ENCODE peak calls at places on chromosomes 11 and 22, in ten cellular contexts. One of them, this sample, is unnamed.

GRCh38 chr11:133978816-133979215 is 22.0 kb upstream of the IGSF9B start:
- DNase-seq in foreskin fibroblast: no peak
- DNase-seq in kidney epithelial cell: no peak
- DNase-seq in psoas muscle: no peak
- DNase-seq in IMR-90: peak; percentile 3
- DNase-seq in Panc1: no peak
- DNase-seq in thoracic aorta: no peak
- DNase-seq in coronary artery: no peak
- DNase-seq in choroid plexus epithelial cell: no peak
- DNase-seq in fibroblast of lung: peak; percentile 16
- DNase-seq in this sample: peak; percentile 22

GRCh38 chr11:11263238-11264030 is 89.6 kb downstream of the CSNK2A3 start:
- DNase-seq in foreskin fibroblast: peak; percentile 35
- DNase-seq in psoas muscle: peak; percentile 59
- DNase-seq in coronary artery: no peak
- DNase-seq in Panc1: no peak
- DNase-seq in choroid plexus epithelial cell: peak; percentile 21
- DNase-seq in fibroblast of lung: peak; percentile 11
- DNase-seq in IMR-90: peak; percentile 7
- DNase-seq in thoracic aorta: no peak
- DNase-seq in kidney epithelial cell: peak; percentile 43
- DNase-seq in this sample: no peak

GRCh38 chr11:68146010-68146540 is 24.9 kb upstream of the CHKA start:
- DNase-seq in choroid plexus epithelial cell: no peak
- DNase-seq in psoas muscle: peak; percentile 82
- DNase-seq in fibroblast of lung: no peak
- DNase-seq in kidney epithelial cell: no peak
- DNase-seq in foreskin fibroblast: peak; percentile 21
- DNase-seq in Panc1: no peak
- DNase-seq in thoracic aorta: no peak
- DNase-seq in IMR-90: no peak
- DNase-seq in coronary artery: no peak
- DNase-seq in this sample: no peak

GRCh38 chr11:134915212-134915611 is 503.2 kb upstream of the B3GAT1 start:
- DNase-seq in psoas muscle: no peak
- DNase-seq in Panc1: no peak
- DNase-seq in IMR-90: no peak
- DNase-seq in kidney epithelial cell: no peak
- DNase-seq in coronary artery: no peak
- DNase-seq in fibroblast of lung: peak; percentile 78
- DNase-seq in choroid plexus epithelial cell: no peak
- DNase-seq in thoracic aorta: peak; percentile 43
- DNase-seq in foreskin fibroblast: no peak
- DNase-seq in this sample: no peak

GRCh38 chr11:134517621-134518293 is 105.7 kb upstream of the B3GAT1 start:
- DNase-seq in coronary artery: no peak
- DNase-seq in choroid plexus epithelial cell: no peak
- DNase-seq in foreskin fibroblast: no peak
- DNase-seq in thoracic aorta: no peak
- DNase-seq in IMR-90: no peak
- DNase-seq in psoas muscle: peak; percentile 19
- DNase-seq in kidney epithelial cell: no peak
- DNase-seq in fibroblast of lung: no peak
- DNase-seq in Panc1: no peak
- DNase-seq in this sample: no peak

GRCh38 chr11:64247729-64248531 is 1.2 kb upstream of the PPP1R14B start:
- DNase-seq in Panc1: no peak
- DNase-seq in psoas muscle: no peak
- DNase-seq in choroid plexus epithelial cell: no peak
- DNase-seq in coronary artery: no peak
- DNase-seq in IMR-90: no peak
- DNase-seq in foreskin fibroblast: no peak
- DNase-seq in thoracic aorta: no peak
- DNase-seq in kidney epithelial cell: no peak
- DNase-seq in fibroblast of lung: no peak
- DNase-seq in this sample: no peak

GRCh38 chr22:28977050-28977449 is 84.6 kb downstream of the C22orf31 start:
- DNase-seq in coronary artery: no peak
- DNase-seq in Panc1: no peak
- DNase-seq in IMR-90: no peak
- DNase-seq in choroid plexus epithelial cell: no peak
- DNase-seq in kidney epithelial cell: no peak
- DNase-seq in foreskin fibroblast: peak; percentile 36
- DNase-seq in fibroblast of lung: peak; percentile 35
- DNase-seq in psoas muscle: no peak
- DNase-seq in thoracic aorta: no peak
- DNase-seq in this sample: no peak

GRCh38 chr11:129625930-129626329 is 189.7 kb upstream of the TMEM45B start:
- DNase-seq in Panc1: no peak
- DNase-seq in kidney epithelial cell: no peak
- DNase-seq in fibroblast of lung: no peak
- DNase-seq in choroid plexus epithelial cell: no peak
- DNase-seq in IMR-90: no peak
- DNase-seq in psoas muscle: no peak
- DNase-seq in thoracic aorta: no peak
- DNase-seq in foreskin fibroblast: no peak
- DNase-seq in coronary artery: no peak
- DNase-seq in this sample: no peak

GRCh38 chr22:35661377-35661937 is 13.2 kb downstream of the APOL6 start:
- DNase-seq in thoracic aorta: no peak
- DNase-seq in IMR-90: peak; percentile 85
- DNase-seq in coronary artery: no peak
- DNase-seq in choroid plexus epithelial cell: peak; percentile 49
- DNase-seq in Panc1: no peak
- DNase-seq in kidney epithelial cell: no peak
- DNase-seq in psoas muscle: no peak
- DNase-seq in foreskin fibroblast: peak; percentile 74
- DNase-seq in fibroblast of lung: peak; percentile 44
- DNase-seq in this sample: no peak

GRCh38 chr11:112396092-112396491 is 135.4 kb upstream of the PLET1 start:
- DNase-seq in fibroblast of lung: peak; percentile 24
- DNase-seq in thoracic aorta: no peak
- DNase-seq in kidney epithelial cell: no peak
- DNase-seq in coronary artery: no peak
- DNase-seq in foreskin fibroblast: no peak
- DNase-seq in choroid plexus epithelial cell: no peak
- DNase-seq in IMR-90: no peak
- DNase-seq in psoas muscle: no peak
- DNase-seq in Panc1: no peak
- DNase-seq in this sample: no peak

GRCh38 chr11:107731911-107732310 is 20.1 kb upstream of the SLN start:
- DNase-seq in IMR-90: no peak
- DNase-seq in fibroblast of lung: no peak
- DNase-seq in Panc1: no peak
- DNase-seq in foreskin fibroblast: no peak
- DNase-seq in kidney epithelial cell: no peak
- DNase-seq in psoas muscle: no peak
- DNase-seq in choroid plexus epithelial cell: no peak
- DNase-seq in thoracic aorta: no peak
- DNase-seq in coronary artery: no peak
- DNase-seq in this sample: peak; percentile 18

GRCh38 chr11:6258141-6258540 is 1.5 kb upstream of the CCKBR start:
- DNase-seq in coronary artery: no peak
- DNase-seq in choroid plexus epithelial cell: no peak
- DNase-seq in IMR-90: no peak
- DNase-seq in kidney epithelial cell: no peak
- DNase-seq in Panc1: no peak
- DNase-seq in psoas muscle: no peak
- DNase-seq in thoracic aorta: no peak
- DNase-seq in fibroblast of lung: no peak
- DNase-seq in foreskin fibroblast: no peak
- DNase-seq in this sample: no peak

GRCh38 chr11:63609536-63609935 is 4.7 kb downstream of the PLAAT3 start:
- DNase-seq in foreskin fibroblast: no peak
- DNase-seq in coronary artery: peak; percentile 66
- DNase-seq in IMR-90: no peak
- DNase-seq in choroid plexus epithelial cell: no peak
- DNase-seq in kidney epithelial cell: no peak
- DNase-seq in thoracic aorta: no peak
- DNase-seq in Panc1: no peak
- DNase-seq in fibroblast of lung: no peak
- DNase-seq in psoas muscle: no peak
- DNase-seq in this sample: no peak

GRCh38 chr11:123431619-123432018 is 1.6 kb downstream of the GRAMD1B start:
- DNase-seq in psoas muscle: no peak
- DNase-seq in fibroblast of lung: no peak
- DNase-seq in thoracic aorta: no peak
- DNase-seq in coronary artery: no peak
- DNase-seq in kidney epithelial cell: no peak
- DNase-seq in IMR-90: peak; percentile 23
- DNase-seq in foreskin fibroblast: peak; percentile 9
- DNase-seq in choroid plexus epithelial cell: no peak
- DNase-seq in Panc1: no peak
- DNase-seq in this sample: no peak
- H3K4me3 ChIP-seq in psoas muscle: peak overlapping the region; percentile 82
- H3K4me3 ChIP-seq in fibroblast of lung: no peak overlapping the region
- H3K4me3 ChIP-seq in thoracic aorta: peak overlapping the region; percentile 78
- H3K4me3 ChIP-seq in coronary artery: peak overlapping the region; percentile 81
- H3K4me3 ChIP-seq in kidney epithelial cell: no peak overlapping the region
- H3K4me3 ChIP-seq in IMR-90: peak overlapping the region; percentile 72
- H3K4me3 ChIP-seq in foreskin fibroblast: peak overlapping the region; percentile 78
- H3K4me3 ChIP-seq in choroid plexus epithelial cell: peak overlapping the region; percentile 63
- H3K4me3 ChIP-seq in Panc1: no peak overlapping the region
- H3K4me3 ChIP-seq in this sample: peak overlapping the region; percentile 92

GRCh38 chr11:118918128-118918685 is 7.5 kb downstream of the BCL9L start:
- DNase-seq in psoas muscle: peak; percentile 94
- DNase-seq in thoracic aorta: no peak
- DNase-seq in IMR-90: peak; percentile 91
- DNase-seq in choroid plexus epithelial cell: peak; percentile 96
- DNase-seq in fibroblast of lung: peak; percentile 89
- DNase-seq in coronary artery: peak; percentile 95
- DNase-seq in Panc1: no peak
- DNase-seq in foreskin fibroblast: peak; percentile 95
- DNase-seq in kidney epithelial cell: no peak
- DNase-seq in this sample: peak; percentile 99

GRCh38 chr11:118918686-118919280 is 6.9 kb downstream of the BCL9L start:
- DNase-seq in IMR-90: peak; percentile 43
- DNase-seq in foreskin fibroblast: peak; percentile 56
- DNase-seq in fibroblast of lung: peak; percentile 58
- DNase-seq in psoas muscle: no peak
- DNase-seq in choroid plexus epithelial cell: peak; percentile 89
- DNase-seq in thoracic aorta: no peak
- DNase-seq in kidney epithelial cell: no peak
- DNase-seq in Panc1: no peak
- DNase-seq in coronary artery: no peak
- DNase-seq in this sample: peak; percentile 61

GRCh38 chr11:118916842-118917388 is 8.8 kb downstream of the BCL9L start:
- DNase-seq in choroid plexus epithelial cell: peak; percentile 91
- DNase-seq in Panc1: no peak
- DNase-seq in psoas muscle: peak; percentile 86
- DNase-seq in kidney epithelial cell: no peak
- DNase-seq in IMR-90: peak; percentile 75
- DNase-seq in fibroblast of lung: peak; percentile 68
- DNase-seq in foreskin fibroblast: peak; percentile 93
- DNase-seq in thoracic aorta: no peak
- DNase-seq in coronary artery: peak; percentile 92
- DNase-seq in this sample: peak; percentile 88

GRCh38 chr11:118915941-118916841 is 9.5 kb downstream of the BCL9L start:
- DNase-seq in fibroblast of lung: no peak
- DNase-seq in psoas muscle: peak; percentile 71
- DNase-seq in coronary artery: no peak
- DNase-seq in thoracic aorta: no peak
- DNase-seq in Panc1: no peak
- DNase-seq in foreskin fibroblast: no peak
- DNase-seq in kidney epithelial cell: no peak
- DNase-seq in IMR-90: no peak
- DNase-seq in choroid plexus epithelial cell: no peak
- DNase-seq in this sample: no peak

DNA sequence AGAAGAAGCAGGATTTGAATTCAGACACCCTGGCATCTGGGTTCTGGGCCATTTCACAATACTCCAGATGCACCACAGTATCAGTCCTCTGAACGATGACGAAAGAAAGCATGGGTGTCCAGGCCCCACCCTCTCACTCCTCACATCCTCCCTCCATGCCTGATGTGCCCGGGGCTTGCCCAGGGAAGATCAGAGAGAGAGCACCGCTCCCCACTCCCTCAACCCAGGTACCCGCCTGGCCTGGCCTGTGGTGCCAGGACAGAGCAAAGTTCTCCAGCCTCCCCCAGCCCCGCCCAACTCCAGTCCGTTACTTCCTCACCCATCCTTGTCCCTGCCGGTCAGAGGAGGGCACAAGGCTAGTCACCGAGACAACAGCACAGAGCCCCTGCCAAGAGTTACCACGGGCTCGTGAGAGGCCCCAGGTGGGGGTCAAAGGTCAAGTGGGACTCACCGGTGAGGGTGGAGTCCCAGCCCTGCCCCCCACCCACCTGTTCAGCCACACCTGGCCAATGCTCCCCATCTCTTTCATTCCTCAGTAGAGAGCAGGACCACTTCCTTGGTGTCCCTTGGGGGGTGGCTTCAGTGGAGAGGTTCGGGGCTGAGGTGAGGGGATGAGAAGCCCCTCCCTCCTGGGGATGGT is 8.1 kb downstream of the BCL9L start:
- DNase-seq in fibroblast of lung: peak; percentile 74
- DNase-seq in coronary artery: peak; percentile 94
- DNase-seq in kidney epithelial cell: no peak
- DNase-seq in choroid plexus epithelial cell: peak; percentile 93
- DNase-seq in Panc1: no peak
- DNase-seq in foreskin fibroblast: peak; percentile 96
- DNase-seq in thoracic aorta: no peak
- DNase-seq in IMR-90: peak; percentile 91
- DNase-seq in psoas muscle: peak; percentile 88
- DNase-seq in this sample: peak; percentile 95
- H3K4me3 ChIP-seq in fibroblast of lung: peak overlapping the region; percentile 30
- H3K4me3 ChIP-seq in coronary artery: peak overlapping the region; percentile 82
- H3K4me3 ChIP-seq in kidney epithelial cell: no peak overlapping the region
- H3K4me3 ChIP-seq in choroid plexus epithelial cell: peak overlapping the region; percentile 33
- H3K4me3 ChIP-seq in Panc1: peak overlapping the region; percentile 2
- H3K4me3 ChIP-seq in foreskin fibroblast: peak overlapping the region; percentile 36
- H3K4me3 ChIP-seq in thoracic aorta: peak overlapping the region; percentile 98
- H3K4me3 ChIP-seq in IMR-90: no peak overlapping the region
- H3K4me3 ChIP-seq in psoas muscle: peak overlapping the region; percentile 57
- H3K4me3 ChIP-seq in this sample: peak overlapping the region; percentile 99

GRCh38 chr11:44538375-44539054 is 26.9 kb upstream of the CD82 start:
- DNase-seq in psoas muscle: peak; percentile 87
- DNase-seq in Panc1: no peak
- DNase-seq in coronary artery: peak; percentile 80
- DNase-seq in choroid plexus epithelial cell: peak; percentile 80
- DNase-seq in thoracic aorta: peak; percentile 22
- DNase-seq in fibroblast of lung: peak; percentile 32
- DNase-seq in kidney epithelial cell: peak; percentile 9
- DNase-seq in IMR-90: peak; percentile 56
- DNase-seq in foreskin fibroblast: peak; percentile 86
- DNase-seq in this sample: peak; percentile 53
- H3K4me3 ChIP-seq in psoas muscle: no peak overlapping the region
- H3K4me3 ChIP-seq in Panc1: no peak overlapping the region
- H3K4me3 ChIP-seq in coronary artery: peak overlapping the region; percentile 37
- H3K4me3 ChIP-seq in choroid plexus epithelial cell: no peak overlapping the region
- H3K4me3 ChIP-seq in thoracic aorta: no peak overlapping the region
- H3K4me3 ChIP-seq in fibroblast of lung: no peak overlapping the region
- H3K4me3 ChIP-seq in kidney epithelial cell: no peak overlapping the region
- H3K4me3 ChIP-seq in IMR-90: no peak overlapping the region
- H3K4me3 ChIP-seq in foreskin fibroblast: no peak overlapping the region
- H3K4me3 ChIP-seq in this sample: no peak overlapping the region

DNA sequence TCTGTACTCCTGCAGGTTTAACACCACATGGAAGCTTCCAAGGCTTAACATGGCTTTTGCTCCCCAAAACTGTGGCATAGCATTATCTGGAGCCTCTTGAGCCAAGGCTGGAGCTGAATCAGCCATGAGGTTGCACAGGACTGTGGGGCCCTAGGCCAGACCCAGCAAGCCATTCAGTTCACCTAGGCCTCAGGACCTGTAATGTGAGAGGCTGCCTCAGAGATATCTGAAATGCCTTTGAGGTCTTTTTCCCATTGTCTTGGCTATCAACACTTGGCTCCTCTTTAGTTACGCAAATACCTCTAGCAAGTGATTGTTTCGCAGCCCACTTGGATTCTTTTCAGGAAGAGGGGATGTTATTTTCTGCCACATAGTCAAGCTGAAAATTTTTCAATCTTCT is 72.0 kb downstream of the VPREB1 start:
- DNase-seq in IMR-90: no peak
- DNase-seq in Panc1: no peak
- DNase-seq in thoracic aorta: no peak
- DNase-seq in fibroblast of lung: no peak
- DNase-seq in psoas muscle: no peak
- DNase-seq in kidney epithelial cell: no peak
- DNase-seq in foreskin fibroblast: no peak
- DNase-seq in choroid plexus epithelial cell: no peak
- DNase-seq in coronary artery: no peak
- DNase-seq in this sample: no peak
- H3K4me3 ChIP-seq in IMR-90: no peak overlapping the region
- H3K4me3 ChIP-seq in Panc1: no peak overlapping the region
- H3K4me3 ChIP-seq in thoracic aorta: no peak overlapping the region
- H3K4me3 ChIP-seq in fibroblast of lung: no peak overlapping the region
- H3K4me3 ChIP-seq in psoas muscle: no peak overlapping the region
- H3K4me3 ChIP-seq in kidney epithelial cell: no peak overlapping the region
- H3K4me3 ChIP-seq in foreskin fibroblast: no peak overlapping the region
- H3K4me3 ChIP-seq in choroid plexus epithelial cell: no peak overlapping the region
- H3K4me3 ChIP-seq in coronary artery: no peak overlapping the region
- H3K4me3 ChIP-seq in this sample: no peak overlapping the region

This sample was measured in AG10803.